ENCODE peak calls at places on chromosomes 4 and X, in ten cellular contexts. S, R, Z, X, I, H, M, O, K and T are unnamed samples.

GRCh38 chr4:89111833-89112563 is 665 bp downstream of the TIGD2 start:
- DNase-seq in I (no peak), H (no peak), M (peak), Z (no peak), R (peak), S (peak), K (no peak), O (no peak), X (no peak), T (no peak)

GRCh38 chr4:105135746-105136145 is 10.9 kb upstream of the TET2 start:
- DNase-seq in X (no peak), K (no peak), H (no peak), S (no peak), I (no peak), O (no peak), R (no peak), M (no peak), Z (no peak), T (no peak)

GRCh38 chrX:127243654-127244053 is 424.1 kb downstream of the PRR32 start:
- DNase-seq in R (no peak), Z (no peak), O (no peak), H (no peak), S (no peak), I (no peak), K (no peak), X (no peak), M (no peak), T (no peak)

GRCh38 chr4:169114341-169114974 is 104.4 kb upstream of the CBR4 start:
- DNase-seq in M (no peak), S (no peak), I (no peak), R (peak), X (no peak), O (no peak), K (no peak), H (no peak), Z (no peak), T (no peak)

GRCh38 chr4:91207535-91207934 is 1080.3 kb downstream of the CCSER1 start:
- DNase-seq in S (no peak), R (no peak), O (no peak), H (no peak), M (no peak), Z (no peak), I (no peak), X (no peak), K (no peak), T (no peak)

GRCh38 chrX:102651968-102652744 is 873 bp downstream of the GPRASP1 start:
- DNase-seq in M (no peak), Z (no peak), K (peak), R (peak), H (peak), S (peak), I (peak), O (no peak), X (peak), T (no peak)

GRCh38 chr4:19472669-19473068 is 779.0 kb upstream of the SLIT2 start:
- DNase-seq in X (no peak), R (no peak), H (no peak), Z (no peak), I (no peak), O (no peak), M (no peak), K (no peak), S (peak), T (no peak)

GRCh38 chr4:181289203-181289602 is 954.0 kb upstream of the TENM3 start:
- DNase-seq in M (peak), O (peak), I (no peak), H (no peak), Z (no peak), K (no peak), R (no peak), S (no peak), X (no peak), T (no peak)

GRCh38 chrX:110414679-110415439 is 56.2 kb downstream of the RTL9 start:
- DNase-seq in S (peak), Z (no peak), I (no peak), H (no peak), M (no peak), R (no peak), K (no peak), X (no peak), O (no peak), T (no peak)

GRCh38 chr4:129344058-129344457 is 248.1 kb downstream of the C4orf33 start:
- DNase-seq in S (peak), K (no peak), Z (no peak), O (peak), H (no peak), M (peak), I (no peak), X (no peak), R (peak), T (no peak)

GRCh38 chrX:69158166-69159040 is 6.8 kb downstream of the PJA1 start:
- DNase-seq in R (peak), S (peak), O (peak), I (peak), K (no peak), Z (no peak), H (peak), M (peak), X (no peak), T (peak)